ENCODE peak calls at places on chromosome 16, in five cellular contexts. D, H, R, I and P are unnamed samples.

GRCh38 chr16:88350922-88351321 is 31.8 kb upstream of the ZNF469 start:
- DNase-seq in D (no peak), I (no peak), R (peak; percentile 10), H (no peak), P (no peak)

GRCh38 chr16:72677662-72678447 is 370.1 kb downstream of the ZFHX3 start:
- DNase-seq in I (no peak), D (no peak), H (peak; percentile 10), R (no peak), P (no peak)

GRCh38 chr16:2188395-2188794 is 8.0 kb downstream of the CASKIN1 start:
- DNase-seq in R (no peak), D (no peak), I (no peak), H (no peak), P (no peak)

GRCh38 chr16:4217246-4218131 is 24.4 kb downstream of the SRL start:
- DNase-seq in H (no peak), I (peak; percentile 70), R (peak; percentile 76), D (peak; percentile 32), P (no peak)

GRCh38 chr16:65415460-65415859 is 293.6 kb upstream of the CDH11 start:
- DNase-seq in D (no peak), H (peak; percentile 81), R (no peak), I (no peak), P (no peak)

GRCh38 chr16:27273670-27274522 is 5.3 kb upstream of the NSMCE1 start:
- DNase-seq in R (no peak), H (peak; percentile 52), D (no peak), I (no peak), P (no peak)

GRCh38 chr16:63131503-63131902 is 1095.3 kb upstream of the CDH8 start:
- DNase-seq in I (no peak), D (no peak), H (no peak), R (no peak), P (no peak)

GRCh38 chr16:11536104-11536866 is 50.4 kb downstream of the LITAF start:
- DNase-seq in H (no peak), I (no peak), D (no peak), R (no peak), P (no peak)

GRCh38 chr16:4067262-4068001 is 48.8 kb downstream of the ADCY9 start:
- DNase-seq in H (no peak), R (no peak), D (no peak), I (no peak), P (no peak)

GRCh38 chr16:54270711-54271110 is 15.9 kb downstream of the IRX3 start:
- DNase-seq in D (no peak), R (no peak), H (no peak), I (no peak), P (no peak)

GRCh38 chr16:10929853-10930754 is 12.2 kb downstream of the DEXI start:
- DNase-seq in R (no peak), I (no peak), H (no peak), D (no peak), P (no peak)

GRCh38 chr16:11259288-11259621 is 3.3 kb upstream of the SOCS1 start:
- DNase-seq in D (no peak), H (no peak), I (no peak), R (no peak), P (no peak)

GRCh38 chr16:28869201-28869600 is 5.6 kb downstream of the SH2B1 start:
- DNase-seq in D (no peak), H (no peak), R (no peak), I (no peak), P (no peak)

GRCh38 chr16:68553186-68553585 is 14.1 kb downstream of the ZFP90 start:
- DNase-seq in R (no peak), H (no peak), I (no peak), D (no peak), P (no peak)
- H3K9me3 ChIP-seq in R (no peaks in the 10 kb centered on the region), H (peaks cover 3% of the 10 kb centered on the region), I (peaks cover 1% of the 10 kb centered on the region), D (peaks cover under 1% of the 10 kb centered on the region), P (peaks cover 19% of the 10 kb centered on the region)

GRCh38 chr16:22375963-22376640 is 1.7 kb upstream of the CDR2 start:
- DNase-seq in D (no peak), R (no peak), I (no peak), H (no peak), P (no peak)
- H3K4me3 ChIP-seq in D (no peak overlapping the region), R (no peak overlapping the region), I (no peak overlapping the region), H (no peak overlapping the region), P (no peak overlapping the region)

GRCh38 chr16:61014869-61015268 is 1021.4 kb downstream of the CDH8 start:
- DNase-seq in I (no peak), D (no peak), R (no peak), H (no peak), P (no peak)
- TF ChIP-seq CTCF in I (no peak), D (peak; percentile 30), R (no peak), H (no peak), P (no peak)

DNA sequence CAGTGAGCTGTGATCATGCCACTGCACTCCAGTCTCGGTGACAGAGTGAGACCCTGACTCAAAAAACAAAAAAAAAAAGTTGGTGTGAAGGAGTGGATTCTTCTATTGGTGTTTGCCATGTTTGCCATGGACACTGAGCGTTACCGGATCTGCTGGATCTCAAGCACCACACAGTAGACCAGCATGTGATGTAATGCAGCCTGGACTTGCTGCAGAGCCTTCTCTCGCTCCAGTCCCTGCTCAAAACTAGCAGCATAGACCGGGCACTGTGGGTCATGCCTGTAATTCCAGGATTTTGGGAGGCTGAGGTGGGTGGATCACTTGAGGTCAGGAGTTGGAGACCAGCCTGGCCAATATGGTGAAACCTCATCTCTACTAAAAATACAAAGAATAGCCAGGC is 50.4 kb downstream of the BCL7C start:
- DNase-seq in R (no peak), D (no peak), H (no peak), I (no peak), P (no peak)
- H3K9me3 ChIP-seq in R (no peaks in the 10 kb centered on the region), D (no peaks in the 10 kb centered on the region), H (no peaks in the 10 kb centered on the region), I (no peaks in the 10 kb centered on the region), P (no peaks in the 10 kb centered on the region)